ENCODE peak calls at places on chromosomes 16 and 17, in four cellular contexts. One of them, this sample, is unnamed.
A peak's percentile ranks its signal among the peaks of the same experiment; 100 is the strongest.

GRCh38 chr17:74729866-74730265 is 7.2 kb upstream of the RAB37 start:
- DNase-seq in upper lobe of right lung: peak; percentile 33
- DNase-seq in body of pancreas: no peak
- DNase-seq in tibial artery: no peak
- DNase-seq in this sample: no peak

GRCh38 chr16:4860727-4861342 is 13.6 kb downstream of the UBN1 start:
- DNase-seq in upper lobe of right lung: no peak
- DNase-seq in body of pancreas: no peak
- DNase-seq in tibial artery: no peak
- DNase-seq in this sample: no peak

GRCh38 chr17:83202002-83203000 is 122.9 kb downstream of the METRNL start:
- DNase-seq in upper lobe of right lung: peak; percentile 56
- DNase-seq in body of pancreas: peak; percentile 5
- DNase-seq in tibial artery: peak; percentile 66
- DNase-seq in this sample: no peak

GRCh38 chr16:22813223-22813945 is 578 bp upstream of the HS3ST2 start:
- DNase-seq in upper lobe of right lung: peak; percentile 67
- DNase-seq in body of pancreas: peak; percentile 24
- DNase-seq in tibial artery: peak; percentile 76
- DNase-seq in this sample: no peak

GRCh38 chr17:17408236-17408794 is 68.5 kb upstream of the MED9 start:
- DNase-seq in upper lobe of right lung: no peak
- DNase-seq in body of pancreas: no peak
- DNase-seq in tibial artery: no peak
- DNase-seq in this sample: no peak

GRCh38 chr17:1494736-1495253 is 2.3 kb upstream of the MYO1C start:
- DNase-seq in upper lobe of right lung: no peak
- DNase-seq in body of pancreas: no peak
- DNase-seq in tibial artery: no peak
- DNase-seq in this sample: no peak

GRCh38 chr16:58022601-58023371 is 2.8 kb upstream of the MMP15 start:
- DNase-seq in upper lobe of right lung: peak; percentile 92
- DNase-seq in body of pancreas: peak; percentile 81
- DNase-seq in tibial artery: peak; percentile 84
- DNase-seq in this sample: no peak

GRCh38 chr17:17836818-17837379 is at the start of gene SREBF1:
- DNase-seq in upper lobe of right lung: peak; percentile 85
- DNase-seq in body of pancreas: peak; percentile 68
- DNase-seq in tibial artery: no peak
- DNase-seq in this sample: no peak

GRCh38 chr16:931651-932500 is 38.9 kb downstream of the LMF1 start:
- DNase-seq in upper lobe of right lung: no peak
- DNase-seq in body of pancreas: no peak
- DNase-seq in tibial artery: no peak
- DNase-seq in this sample: no peak

GRCh38 chr17:41494524-41494923 is 4.8 kb upstream of the KRT36 start:
- DNase-seq in upper lobe of right lung: no peak
- DNase-seq in body of pancreas: no peak
- DNase-seq in tibial artery: no peak
- DNase-seq in this sample: no peak

GRCh38 chr16:24539850-24540484 is 601 bp downstream of the RBBP6 start:
- DNase-seq in upper lobe of right lung: peak; percentile 88
- DNase-seq in body of pancreas: peak; percentile 69
- DNase-seq in tibial artery: peak; percentile 82
- DNase-seq in this sample: no peak

GRCh38 chr16:78522327-78522726 is 422.9 kb downstream of the WWOX start:
- DNase-seq in upper lobe of right lung: no peak
- DNase-seq in body of pancreas: no peak
- DNase-seq in tibial artery: no peak
- DNase-seq in this sample: no peak

GRCh38 chr17:57323391-57323790 is 67.1 kb downstream of the MSI2 start:
- DNase-seq in upper lobe of right lung: no peak
- DNase-seq in body of pancreas: no peak
- DNase-seq in tibial artery: no peak
- DNase-seq in this sample: no peak

GRCh38 chr17:48610282-48611211 is at the start of gene HOXB7:
- DNase-seq in upper lobe of right lung: peak; percentile 80
- DNase-seq in body of pancreas: peak; percentile 41
- DNase-seq in tibial artery: no peak
- DNase-seq in this sample: peak; percentile 53

GRCh38 chr17:80862341-80862969 is 129.2 kb upstream of the CHMP6 start:
- DNase-seq in upper lobe of right lung: no peak
- DNase-seq in body of pancreas: no peak
- DNase-seq in tibial artery: no peak
- DNase-seq in this sample: no peak

GRCh38 chr16:80985611-80986010 is 21.1 kb downstream of the CMC2 start:
- DNase-seq in upper lobe of right lung: no peak
- DNase-seq in body of pancreas: no peak
- DNase-seq in tibial artery: no peak
- DNase-seq in this sample: no peak

GRCh38 chr17:73420897-73421296 is 109.1 kb upstream of the CDC42EP4 start:
- DNase-seq in upper lobe of right lung: no peak
- DNase-seq in body of pancreas: no peak
- DNase-seq in tibial artery: no peak
- DNase-seq in this sample: no peak

GRCh38 chr17:67247416-67247900 is 2.5 kb upstream of the HELZ start:
- DNase-seq in upper lobe of right lung: no peak
- DNase-seq in body of pancreas: no peak
- DNase-seq in tibial artery: no peak
- DNase-seq in this sample: no peak
- H3K27ac ChIP-seq in upper lobe of right lung: peak overlapping the region; percentile 30
- H3K27ac ChIP-seq in body of pancreas: no peak overlapping the region
- H3K27ac ChIP-seq in tibial artery: no peak overlapping the region
- H3K27ac ChIP-seq in this sample: no peak overlapping the region

DNA sequence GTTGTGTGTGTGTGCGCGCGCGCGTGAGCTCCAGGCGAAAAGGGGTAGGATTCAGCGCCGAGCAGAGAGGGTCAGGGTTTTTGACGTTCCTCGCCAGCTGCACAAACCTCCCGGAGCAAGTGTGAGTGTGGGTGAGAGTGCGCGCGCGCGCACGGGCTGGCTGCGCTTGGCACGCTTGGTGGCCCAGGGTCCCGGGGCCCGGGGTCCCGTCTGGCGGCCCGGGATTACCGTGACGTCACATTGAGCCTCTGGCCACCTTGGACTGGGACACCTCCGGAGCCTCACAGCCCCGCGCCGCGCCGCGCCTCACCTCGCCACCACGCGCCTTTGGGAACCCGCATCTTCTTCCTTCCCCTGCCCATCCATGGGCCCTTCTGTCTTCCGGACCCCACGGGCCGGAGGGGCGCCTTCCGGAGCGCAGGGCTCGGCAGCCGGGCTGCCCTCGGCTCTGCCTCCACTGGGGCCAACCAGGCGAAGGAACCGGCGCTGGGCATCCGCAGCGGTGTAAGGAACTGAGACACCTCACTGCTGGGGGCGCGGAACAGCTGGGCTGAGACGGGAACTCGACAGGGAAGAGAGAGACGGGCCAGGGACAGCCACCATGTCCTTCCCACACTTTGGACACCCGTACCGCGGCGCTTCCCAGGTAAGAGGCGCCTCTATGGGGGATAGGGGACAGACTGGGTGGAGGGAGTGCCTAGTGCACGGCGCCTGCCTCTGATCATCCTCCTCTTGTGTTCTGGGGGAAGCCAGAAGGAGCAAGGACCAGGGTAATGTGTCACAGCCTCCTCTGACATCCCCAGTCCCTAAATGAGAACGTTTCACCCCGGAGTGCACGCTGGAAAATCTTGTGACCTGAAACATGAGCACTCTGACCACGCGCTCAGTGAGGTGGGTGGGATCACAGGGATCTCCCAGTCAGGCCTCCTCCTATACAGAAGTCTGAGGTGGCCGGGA is 766 bp downstream of the IRX6 start:
- DNase-seq in upper lobe of right lung: peak; percentile 74
- DNase-seq in body of pancreas: no peak
- DNase-seq in tibial artery: peak; percentile 65
- DNase-seq in this sample: no peak
- H3K4me3 ChIP-seq in upper lobe of right lung: peak overlapping the region; percentile 45
- H3K4me3 ChIP-seq in body of pancreas: no peak overlapping the region
- H3K4me3 ChIP-seq in tibial artery: peak overlapping the region; percentile 32
- H3K4me3 ChIP-seq in this sample: no peak overlapping the region

GRCh38 chr17:31496097-31496496 is 104.6 kb downstream of the RAB11FIP4 start:
- DNase-seq in upper lobe of right lung: no peak
- DNase-seq in body of pancreas: no peak
- DNase-seq in tibial artery: no peak
- DNase-seq in this sample: no peak
- H3K4me1 ChIP-seq in upper lobe of right lung: peaks cover 43% of the 10 kb centered on the region
- H3K4me1 ChIP-seq in body of pancreas: peaks cover 100% of the 10 kb centered on the region
- H3K4me1 ChIP-seq in tibial artery: no peaks in the 10 kb centered on the region
- H3K4me1 ChIP-seq in this sample: peaks cover 83% of the 10 kb centered on the region

DNA sequence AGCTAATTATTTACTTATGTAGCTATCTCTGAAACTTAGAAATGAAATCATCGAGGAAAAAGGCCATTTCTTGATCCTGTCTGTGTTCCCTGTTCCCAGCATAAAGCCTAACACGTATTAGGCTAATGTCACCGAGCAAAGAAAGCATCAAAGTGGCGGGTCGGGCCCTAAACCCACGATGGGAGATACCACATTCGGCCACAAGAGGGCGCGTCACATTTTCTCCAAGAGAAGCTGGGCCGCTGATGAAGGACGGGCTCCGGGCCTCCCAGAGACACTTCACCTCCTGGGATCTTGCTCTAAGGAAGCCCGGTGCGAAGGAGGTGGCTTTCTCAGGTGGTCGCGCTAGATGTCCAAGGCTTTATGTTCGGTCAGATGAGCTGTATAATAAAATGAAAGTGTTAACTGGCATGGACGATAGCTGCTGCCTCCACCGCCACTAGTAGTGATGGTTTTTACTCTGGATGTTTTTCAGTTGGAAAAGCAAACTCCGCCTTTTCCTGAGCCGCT is 853 bp upstream of the PDK2 start:
- DNase-seq in upper lobe of right lung: peak; percentile 94
- DNase-seq in body of pancreas: peak; percentile 93
- DNase-seq in tibial artery: peak; percentile 96
- DNase-seq in this sample: peak; percentile 82
- H3K27ac ChIP-seq in upper lobe of right lung: peak overlapping the region; percentile 44
- H3K27ac ChIP-seq in body of pancreas: peak overlapping the region; percentile 96
- H3K27ac ChIP-seq in tibial artery: peak overlapping the region; percentile 96
- H3K27ac ChIP-seq in this sample: peak overlapping the region; percentile 88

DNA sequence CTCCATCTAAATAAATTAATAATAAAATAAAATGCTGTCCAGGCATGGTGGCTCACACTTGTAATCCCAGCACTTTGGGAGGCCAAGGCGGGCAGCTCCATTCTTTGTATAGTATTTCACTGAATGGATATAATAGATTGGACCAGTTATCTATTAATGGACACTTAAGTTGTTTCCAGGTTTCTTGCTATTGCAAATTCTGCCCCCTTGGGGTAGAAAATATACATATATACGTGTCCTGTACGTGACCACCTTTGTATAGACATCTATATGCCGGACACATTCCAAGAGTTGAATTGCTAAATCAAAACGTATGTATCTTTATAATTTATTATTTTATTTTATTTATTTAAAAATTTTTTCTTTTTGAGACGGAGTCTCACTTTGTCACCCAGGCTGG is 3.9 kb upstream of the EXOC7 start:
- DNase-seq in upper lobe of right lung: no peak
- DNase-seq in body of pancreas: no peak
- DNase-seq in tibial artery: no peak
- DNase-seq in this sample: peak; percentile 56
- H3K4me3 ChIP-seq in upper lobe of right lung: no peak overlapping the region
- H3K4me3 ChIP-seq in body of pancreas: no peak overlapping the region
- H3K4me3 ChIP-seq in tibial artery: no peak overlapping the region
- H3K4me3 ChIP-seq in this sample: no peak overlapping the region

GRCh38 chr17:78342438-78343098 is 17.3 kb downstream of the SOCS3 start:
- DNase-seq in upper lobe of right lung: peak; percentile 74
- DNase-seq in body of pancreas: no peak
- DNase-seq in tibial artery: peak; percentile 89
- DNase-seq in this sample: no peak
- H3K4me1 ChIP-seq in upper lobe of right lung: peaks cover 43% of the 10 kb centered on the region
- H3K4me1 ChIP-seq in body of pancreas: peaks cover 49% of the 10 kb centered on the region
- H3K4me1 ChIP-seq in tibial artery: peaks cover 4% of the 10 kb centered on the region
- H3K4me1 ChIP-seq in this sample: peaks cover 89% of the 10 kb centered on the region

DNA sequence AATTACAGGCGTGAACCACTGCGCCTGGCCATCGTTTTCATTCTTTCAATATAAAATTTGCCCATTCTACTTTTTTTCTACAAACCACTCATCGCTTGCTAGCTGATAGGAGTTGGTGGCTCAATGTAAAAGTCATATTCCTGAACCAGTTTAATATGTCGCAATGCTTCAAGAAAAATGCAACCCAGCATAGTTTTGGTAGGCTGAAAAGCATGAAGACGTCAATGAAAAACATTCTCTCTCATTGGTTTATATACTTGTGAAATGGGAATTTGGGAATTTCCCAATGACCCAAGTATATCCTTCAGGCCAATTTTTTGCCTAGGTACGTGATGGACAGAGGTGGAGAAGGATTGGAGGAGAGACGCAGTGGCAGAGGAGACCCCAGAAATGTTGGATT is 26.9 kb downstream of the USP43 start:
- DNase-seq in upper lobe of right lung: no peak
- DNase-seq in body of pancreas: no peak
- DNase-seq in tibial artery: no peak
- DNase-seq in this sample: no peak
- H3K27ac ChIP-seq in upper lobe of right lung: no peak overlapping the region
- H3K27ac ChIP-seq in body of pancreas: no peak overlapping the region
- H3K27ac ChIP-seq in tibial artery: no peak overlapping the region
- H3K27ac ChIP-seq in this sample: no peak overlapping the region

GRCh38 chr16:49701867-49702494 is 153.9 kb downstream of the ZNF423 start:
- DNase-seq in upper lobe of right lung: no peak
- DNase-seq in body of pancreas: peak; percentile 21
- DNase-seq in tibial artery: peak; percentile 84
- DNase-seq in this sample: no peak
- H3K4me3 ChIP-seq in upper lobe of right lung: no peak overlapping the region
- H3K4me3 ChIP-seq in body of pancreas: no peak overlapping the region
- H3K4me3 ChIP-seq in tibial artery: no peak overlapping the region
- H3K4me3 ChIP-seq in this sample: no peak overlapping the region